ENCODE peak calls at places on chromosomes 1 and 21, in ten cellular contexts. One of them, this sample, is unnamed.

GRCh38 chr21:38258803-38259485 is 2.2 kb downstream of the KCNJ15 start:
- DNase-seq in amygdala: no peak
- DNase-seq in T-cell: no peak
- DNase-seq in activated T-helper 1 cell treated with anti-CD3 and anti-CD28 coated beads, Interleukin-2, amount 50 U/mL, for 16 hours: no peak
- DNase-seq in DMS153: no peak
- DNase-seq in AG04450: peak; percentile 81
- DNase-seq in stimulated activated CD4-positive, alpha-beta T cell treated with anti-CD3 and anti-CD28 coated beads, Interleukin-4, amount 100 ng/mL, for 1 hour: no peak
- DNase-seq in iPS-NIHi11: no peak
- DNase-seq in central memory CD4-positive, alpha-beta T cell: no peak
- DNase-seq in EH: peak; percentile 39
- DNase-seq in this sample: no peak

GRCh38 chr21:38475519-38475918 is 22.8 kb downstream of the ERG start:
- DNase-seq in AG04450: no peak
- DNase-seq in DMS153: no peak
- DNase-seq in T-cell: no peak
- DNase-seq in EH: no peak
- DNase-seq in activated T-helper 1 cell treated with anti-CD3 and anti-CD28 coated beads, Interleukin-2, amount 50 U/mL, for 16 hours: no peak
- DNase-seq in iPS-NIHi11: no peak
- DNase-seq in central memory CD4-positive, alpha-beta T cell: no peak
- DNase-seq in amygdala: no peak
- DNase-seq in stimulated activated CD4-positive, alpha-beta T cell treated with anti-CD3 and anti-CD28 coated beads, Interleukin-4, amount 100 ng/mL, for 1 hour: no peak
- DNase-seq in this sample: no peak

GRCh38 chr1:59128239-59128736 is 168.6 kb upstream of the FGGY start:
- DNase-seq in stimulated activated CD4-positive, alpha-beta T cell treated with anti-CD3 and anti-CD28 coated beads, Interleukin-4, amount 100 ng/mL, for 1 hour: no peak
- DNase-seq in DMS153: no peak
- DNase-seq in amygdala: no peak
- DNase-seq in activated T-helper 1 cell treated with anti-CD3 and anti-CD28 coated beads, Interleukin-2, amount 50 U/mL, for 16 hours: no peak
- DNase-seq in EH: peak; percentile 86
- DNase-seq in AG04450: no peak
- DNase-seq in central memory CD4-positive, alpha-beta T cell: no peak
- DNase-seq in iPS-NIHi11: no peak
- DNase-seq in T-cell: no peak
- DNase-seq in this sample: no peak

GRCh38 chr1:93576346-93576745 is 105.3 kb downstream of the BCAR3 start:
- DNase-seq in amygdala: peak; percentile 36
- DNase-seq in DMS153: peak; percentile 21
- DNase-seq in iPS-NIHi11: no peak
- DNase-seq in EH: no peak
- DNase-seq in activated T-helper 1 cell treated with anti-CD3 and anti-CD28 coated beads, Interleukin-2, amount 50 U/mL, for 16 hours: no peak
- DNase-seq in T-cell: no peak
- DNase-seq in stimulated activated CD4-positive, alpha-beta T cell treated with anti-CD3 and anti-CD28 coated beads, Interleukin-4, amount 100 ng/mL, for 1 hour: no peak
- DNase-seq in central memory CD4-positive, alpha-beta T cell: no peak
- DNase-seq in AG04450: no peak
- DNase-seq in this sample: no peak

GRCh38 chr1:64906447-64906846 is 59.9 kb downstream of the JAK1 start:
- DNase-seq in amygdala: no peak
- DNase-seq in central memory CD4-positive, alpha-beta T cell: no peak
- DNase-seq in activated T-helper 1 cell treated with anti-CD3 and anti-CD28 coated beads, Interleukin-2, amount 50 U/mL, for 16 hours: no peak
- DNase-seq in T-cell: no peak
- DNase-seq in AG04450: no peak
- DNase-seq in stimulated activated CD4-positive, alpha-beta T cell treated with anti-CD3 and anti-CD28 coated beads, Interleukin-4, amount 100 ng/mL, for 1 hour: peak; percentile 33
- DNase-seq in iPS-NIHi11: no peak
- DNase-seq in DMS153: no peak
- DNase-seq in EH: no peak
- DNase-seq in this sample: peak; percentile 52

GRCh38 chr1:241229216-241229615 is 127.8 kb downstream of the RGS7 start:
- DNase-seq in central memory CD4-positive, alpha-beta T cell: no peak
- DNase-seq in activated T-helper 1 cell treated with anti-CD3 and anti-CD28 coated beads, Interleukin-2, amount 50 U/mL, for 16 hours: no peak
- DNase-seq in AG04450: no peak
- DNase-seq in EH: peak; percentile 10
- DNase-seq in iPS-NIHi11: no peak
- DNase-seq in DMS153: peak; percentile 56
- DNase-seq in T-cell: no peak
- DNase-seq in amygdala: no peak
- DNase-seq in stimulated activated CD4-positive, alpha-beta T cell treated with anti-CD3 and anti-CD28 coated beads, Interleukin-4, amount 100 ng/mL, for 1 hour: no peak
- DNase-seq in this sample: peak; percentile 26

GRCh38 chr1:89833183-89834077 is 12.6 kb downstream of the LRRC8D start:
- DNase-seq in activated T-helper 1 cell treated with anti-CD3 and anti-CD28 coated beads, Interleukin-2, amount 50 U/mL, for 16 hours: no peak
- DNase-seq in DMS153: no peak
- DNase-seq in AG04450: no peak
- DNase-seq in central memory CD4-positive, alpha-beta T cell: no peak
- DNase-seq in stimulated activated CD4-positive, alpha-beta T cell treated with anti-CD3 and anti-CD28 coated beads, Interleukin-4, amount 100 ng/mL, for 1 hour: no peak
- DNase-seq in iPS-NIHi11: no peak
- DNase-seq in amygdala: peak; percentile 66
- DNase-seq in T-cell: no peak
- DNase-seq in EH: no peak
- DNase-seq in this sample: peak; percentile 90

GRCh38 chr1:171901245-171901644 is 59.9 kb downstream of the DNM3 start:
- DNase-seq in EH: no peak
- DNase-seq in AG04450: no peak
- DNase-seq in iPS-NIHi11: no peak
- DNase-seq in stimulated activated CD4-positive, alpha-beta T cell treated with anti-CD3 and anti-CD28 coated beads, Interleukin-4, amount 100 ng/mL, for 1 hour: no peak
- DNase-seq in amygdala: no peak
- DNase-seq in activated T-helper 1 cell treated with anti-CD3 and anti-CD28 coated beads, Interleukin-2, amount 50 U/mL, for 16 hours: no peak
- DNase-seq in DMS153: no peak
- DNase-seq in central memory CD4-positive, alpha-beta T cell: no peak
- DNase-seq in T-cell: no peak
- DNase-seq in this sample: peak; percentile 52